ENCODE peak calls at places on chromosomes 16 and 17, in nine cellular contexts. D is EH, T is globus pallidus, A is KG1, C is Caki2, W is iPS-NIHi11, U is AG08395, K is cardiac fibroblast, G is HL-60. R is an unnamed sample.

GRCh38 chr17:68972119-68972704 is 17.0 kb upstream of the ABCA8 start:
- DNase-seq in D (peak; percentile 18), T (peak; percentile 78), A (no peak), C (no peak), W (peak; percentile 46), U (peak; percentile 56), K (peak; percentile 63), G (no peak), R (no peak)

GRCh38 chr17:57989011-57989345 is 924 bp upstream of the VEZF1 start:
- DNase-seq in D (peak; percentile 50), T (no peak), A (no peak), C (peak; percentile 16), W (no peak), U (peak; percentile 31), K (peak; percentile 41), G (no peak), R (no peak)

GRCh38 chr17:59791603-59792457 is 84.4 kb downstream of the VMP1 start:
- DNase-seq in D (peak; percentile 87), T (no peak), A (no peak), C (peak; percentile 67), W (no peak), U (no peak), K (peak; percentile 89), G (no peak), R (no peak)

GRCh38 chr17:78541488-78542237 is 35.5 kb downstream of the DNAH17 start:
- DNase-seq in D (peak; percentile 17), T (no peak), A (no peak), C (peak; percentile 70), W (no peak), U (peak; percentile 48), K (no peak), G (no peak), R (no peak)

GRCh38 chr17:2693561-2694380 is 17.8 kb downstream of the CLUH start:
- DNase-seq in D (no peak), T (no peak), A (no peak), C (no peak), W (peak; percentile 7), U (no peak), K (no peak), G (no peak), R (no peak)

GRCh38 chr17:7380855-7381683 is at the start of gene TNK1:
- DNase-seq in D (no peak), T (no peak), A (no peak), C (no peak), W (peak; percentile 81), U (peak; percentile 63), K (no peak), G (no peak), R (peak; percentile 69)

GRCh38 chr16:87582221-87582965 is 19.9 kb upstream of the JPH3 start:
- DNase-seq in D (peak; percentile 85), T (peak; percentile 14), A (no peak), C (no peak), W (peak; percentile 50), U (peak; percentile 81), K (peak; percentile 94), G (no peak), R (no peak)

GRCh38 chr16:58187657-58188430 is 10.1 kb downstream of the CSNK2A2 start:
- DNase-seq in D (no peak), T (no peak), A (no peak), C (no peak), W (no peak), U (no peak), K (no peak), G (no peak), R (no peak)

GRCh38 chr17:79997004-79997673 is 38.5 kb downstream of the TBC1D16 start:
- DNase-seq in D (no peak), T (no peak), A (peak; percentile 83), C (no peak), W (no peak), U (no peak), K (no peak), G (peak; percentile 97), R (peak; percentile 48)

GRCh38 chr17:28406478-28406824 is 439 bp upstream of the SLC46A1 start:
- DNase-seq in D (peak; percentile 13), T (no peak), A (no peak), C (no peak), W (peak; percentile 41), U (no peak), K (no peak), G (no peak), R (no peak)